ENCODE peak calls at places on chromosomes 16 and 17, in seven cellular contexts. A, S, Y, Z, B, F and E are unnamed samples.

GRCh38 chr17:65071861-65072260 is 15.3 kb upstream of the GNA13 start:
- DNase-seq in A (peak; percentile 71), S (no peak), Y (peak; percentile 75), Z (peak; percentile 40), B (no peak), F (no peak), E (no peak)

GRCh38 chr17:45160505-45161287 is 979 bp upstream of the HEXIM2 start:
- DNase-seq in A (peak; percentile 82), S (no peak), Y (peak; percentile 40), Z (peak; percentile 85), B (peak; percentile 95), F (peak; percentile 95), E (no peak)

GRCh38 chr17:29111816-29112499 is 68.2 kb downstream of the MYO18A start:
- DNase-seq in A (peak; percentile 75), S (peak; percentile 58), Y (peak; percentile 55), Z (peak; percentile 80), B (peak; percentile 78), F (peak; percentile 77), E (peak; percentile 36)

GRCh38 chr17:44878627-44879221 is 20.5 kb downstream of the EFTUD2 start:
- DNase-seq in A (peak; percentile 64), S (peak; percentile 26), Y (no peak), Z (no peak), B (peak; percentile 72), F (peak; percentile 52), E (no peak)

GRCh38 chr17:29663155-29663554 is 40.4 kb upstream of the CORO6 start:
- DNase-seq in A (peak; percentile 59), S (no peak), Y (no peak), Z (no peak), B (peak; percentile 35), F (peak; percentile 10), E (no peak)

GRCh38 chr17:49364119-49364518 is 2.1 kb upstream of the ZNF652 start:
- DNase-seq in A (no peak), S (no peak), Y (no peak), Z (no peak), B (no peak), F (no peak), E (no peak)

GRCh38 chr17:17778308-17779014 is 58.3 kb downstream of the SREBF1 start:
- DNase-seq in A (peak; percentile 21), S (no peak), Y (no peak), Z (peak; percentile 96), B (no peak), F (no peak), E (no peak)

GRCh38 chr17:80981062-80981902 is 10.4 kb upstream of the CHMP6 start:
- DNase-seq in A (no peak), S (peak; percentile 31), Y (no peak), Z (no peak), B (peak; percentile 68), F (peak; percentile 83), E (no peak)

DNA sequence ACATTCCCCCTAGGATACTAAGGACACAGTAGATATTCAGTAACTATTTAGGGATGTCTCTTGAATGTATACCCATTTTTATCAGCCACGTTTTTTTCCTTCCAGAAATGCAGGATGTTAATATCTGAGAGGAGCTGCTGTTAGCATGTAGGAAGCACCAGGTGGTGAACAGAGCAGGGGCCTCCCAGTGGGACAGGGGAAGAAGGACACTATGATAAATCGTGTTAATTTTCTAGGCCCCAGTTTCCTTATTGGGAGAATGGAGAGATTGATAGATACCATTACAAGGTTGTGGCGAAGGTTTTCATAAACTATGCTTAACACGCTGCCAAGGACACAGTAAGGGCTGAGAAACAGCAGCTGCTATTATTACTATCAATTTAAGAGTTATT is 45.4 kb downstream of the PRSS54 start:
- DNase-seq in A (no peak), S (no peak), Y (no peak), Z (no peak), B (no peak), F (no peak), E (no peak)
- H3K27ac ChIP-seq in A (no peak overlapping the region), S (no peak overlapping the region), Y (no peak overlapping the region), Z (peak overlapping the region; percentile 59), B (no peak overlapping the region), F (no peak overlapping the region), E (peak overlapping the region; percentile 68)

DNA sequence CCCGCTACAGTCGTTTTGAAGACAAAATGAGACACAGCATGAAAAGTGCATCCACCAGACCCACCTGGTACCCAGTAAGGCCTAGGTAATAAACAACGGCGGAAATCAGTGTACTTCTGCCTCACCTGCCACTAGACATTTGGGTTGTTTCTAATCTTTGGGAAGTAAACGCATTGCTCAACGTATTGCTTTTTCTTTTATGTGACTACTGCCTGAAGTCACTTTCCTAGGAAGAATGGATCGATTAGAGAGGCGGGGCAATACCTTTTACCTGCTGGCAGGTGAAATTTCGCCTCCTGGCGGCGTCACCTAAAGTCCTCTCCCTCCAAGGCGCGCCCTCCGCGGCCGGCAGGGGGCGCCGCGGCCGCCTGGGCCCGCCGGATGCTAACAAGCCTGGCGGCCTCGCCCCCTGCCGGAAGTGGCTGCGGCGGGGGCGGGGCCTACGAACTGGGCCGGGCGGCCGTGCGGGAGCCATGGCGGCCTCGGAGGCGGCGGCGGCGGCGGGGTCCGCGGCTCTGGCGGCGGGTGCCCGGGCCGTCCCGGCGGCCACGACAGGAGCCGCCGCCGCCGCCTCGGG is at the start of gene ATMIN:
- DNase-seq in A (peak; percentile 96), S (peak; percentile 89), Y (peak; percentile 82), Z (peak; percentile 89), B (peak; percentile 94), F (peak; percentile 98), E (peak; percentile 31)
- H3K27ac ChIP-seq in A (peak within 1 kb of the TSS; percentile 54), S (peak within 1 kb of the TSS; percentile 3), Y (peak within 1 kb of the TSS; percentile 66), Z (peak within 1 kb of the TSS; percentile 72), B (peak within 1 kb of the TSS; percentile 45), F (no peak within 1 kb of the TSS), E (peak within 1 kb of the TSS; percentile 70)

GRCh38 chr17:55577011-55577586 is 65.8 kb upstream of the SMIM36 start:
- DNase-seq in A (peak; percentile 92), S (peak; percentile 13), Y (peak; percentile 84), Z (peak; percentile 77), B (no peak), F (no peak), E (no peak)
- H3K27ac ChIP-seq in A (peak overlapping the region; percentile 88), S (peak overlapping the region; percentile 30), Y (peak overlapping the region; percentile 90), Z (peak overlapping the region; percentile 84), B (no peak overlapping the region), F (no peak overlapping the region), E (peak overlapping the region; percentile 75)

DNA sequence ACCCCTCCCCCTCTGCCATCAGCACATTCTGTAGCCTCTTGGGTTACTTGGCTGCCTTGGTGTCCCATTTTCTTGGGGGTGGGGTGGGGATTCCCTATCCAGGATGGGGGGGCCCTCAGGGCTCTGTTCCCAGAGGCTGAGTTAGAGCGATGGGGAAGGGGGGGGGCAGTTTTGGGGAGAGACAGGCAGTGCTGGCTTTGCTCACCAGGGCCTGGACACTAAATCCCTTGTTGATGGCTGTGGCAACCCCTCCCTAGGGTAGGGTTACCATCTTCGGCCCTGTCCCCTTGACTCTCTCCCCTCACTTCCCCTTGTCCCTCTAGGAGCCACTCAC is 679 bp upstream of the ATP2A1 start:
- DNase-seq in A (no peak), S (no peak), Y (no peak), Z (no peak), B (no peak), F (no peak), E (no peak)
- H3K27ac ChIP-seq in A (no peak overlapping the region), S (no peak overlapping the region), Y (no peak overlapping the region), Z (no peak overlapping the region), B (no peak overlapping the region), F (no peak overlapping the region), E (no peak overlapping the region)

DNA sequence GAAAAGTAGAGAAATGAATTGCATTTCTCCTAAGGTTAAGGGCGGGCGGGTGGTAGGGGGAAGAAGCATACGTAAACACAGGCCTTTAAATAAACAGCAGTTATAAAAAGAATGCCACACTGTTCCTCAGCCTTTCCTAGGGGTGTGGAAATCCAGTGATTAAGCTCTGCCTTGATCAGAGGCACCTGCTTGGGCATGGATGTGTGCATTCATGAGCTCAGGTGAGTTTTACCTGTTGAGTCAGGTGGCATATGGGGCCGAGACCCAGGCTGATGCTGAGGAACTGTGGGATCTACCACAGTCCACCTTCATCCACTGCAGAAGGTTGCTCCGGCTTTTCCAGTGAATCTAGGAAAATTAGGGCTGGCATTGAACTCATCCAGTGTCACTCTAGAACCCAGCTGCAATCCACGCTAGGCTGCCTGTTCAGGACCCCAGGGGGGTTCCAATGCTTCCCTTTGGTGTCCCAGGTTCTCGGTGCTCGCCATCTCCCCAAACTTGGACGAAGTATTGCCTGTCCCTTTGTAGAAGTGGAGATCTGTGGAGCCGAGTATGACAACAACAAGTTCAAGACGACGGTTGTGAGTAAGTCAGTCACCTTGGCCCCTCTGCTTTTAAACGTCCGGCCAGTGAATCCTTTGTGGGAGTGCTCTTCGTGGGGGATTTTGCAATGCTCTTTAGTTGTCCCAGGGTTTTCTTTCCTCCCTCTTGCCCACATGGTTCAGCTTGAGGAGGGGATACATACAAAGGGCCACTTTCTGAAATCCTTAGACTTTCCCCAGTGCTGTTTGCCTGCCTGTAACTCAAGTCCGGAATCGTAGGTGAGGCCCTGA is 72.7 kb downstream of the SDR42E1 start:
- DNase-seq in A (no peak), S (no peak), Y (no peak), Z (no peak), B (no peak), F (no peak), E (no peak)
- H3K27ac ChIP-seq in A (no peak overlapping the region), S (no peak overlapping the region), Y (no peak overlapping the region), Z (no peak overlapping the region), B (no peak overlapping the region), F (no peak overlapping the region), E (no peak overlapping the region)

DNA sequence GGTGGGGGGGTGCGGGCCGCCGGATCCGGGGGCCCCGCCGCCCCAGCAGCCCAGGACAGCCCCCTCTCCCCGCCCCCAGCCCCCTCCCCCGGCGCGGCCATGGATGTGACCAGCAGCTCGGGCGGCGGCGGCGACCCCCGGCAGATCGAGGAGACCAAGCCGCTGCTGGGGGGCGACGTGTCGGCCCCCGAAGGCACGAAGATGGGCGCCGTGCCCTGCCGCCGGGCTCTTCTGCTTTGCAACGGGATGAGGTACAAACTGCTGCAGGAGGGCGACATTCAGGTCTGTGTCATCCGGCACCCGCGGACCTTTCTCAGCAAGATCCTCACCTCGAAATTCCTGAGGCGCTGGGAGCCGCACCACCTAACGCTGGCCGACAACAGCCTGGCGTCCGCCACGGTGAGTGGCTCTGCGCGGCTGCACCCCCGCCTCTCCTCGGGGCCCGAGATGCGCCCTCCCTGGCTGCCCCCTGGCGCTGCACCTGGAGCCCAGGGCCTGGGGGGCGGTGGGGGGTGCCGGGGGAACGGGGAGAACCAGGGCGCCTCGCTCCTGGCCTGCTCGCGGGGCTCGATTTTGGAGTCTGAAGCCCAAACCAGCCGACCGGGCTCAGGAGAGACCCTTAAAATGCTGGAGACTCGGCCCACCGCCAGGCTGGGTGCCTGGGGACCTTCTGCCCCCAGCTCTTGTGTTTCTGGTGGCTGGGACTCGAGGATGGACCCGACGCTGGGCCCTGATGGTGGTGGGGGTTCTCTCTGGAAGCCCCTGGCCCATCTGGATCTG is 725 bp downstream of the CMIP start:
- DNase-seq in A (peak; percentile 75), S (peak; percentile 29), Y (peak; percentile 32), Z (peak; percentile 78), B (peak; percentile 73), F (peak; percentile 66), E (no peak)
- H3K27ac ChIP-seq in A (peak overlapping the region; percentile 61), S (peak overlapping the region; percentile 66), Y (peak overlapping the region; percentile 93), Z (peak overlapping the region; percentile 87), B (peak overlapping the region; percentile 88), F (no peak overlapping the region), E (peak overlapping the region; percentile 97)